ENCODE peak calls at places on chromosomes 12 and 14, in nine cellular contexts. L is NCI-H460; D is mammary epithelial cell; J is activated T-cell treated with anti-CD3 and anti-CD28 coated beads, Interleukin-2, amount 50 U/mL, for 72 hours; N is cardiac muscle cell; S is AG09309; Z is T-helper 1 cell; P is naive thymus-derived CD8-positive, alpha-beta T cell; G is GOT3. Y is an unnamed sample.

GRCh38 chr12:82527165-82527780 is 159.4 kb upstream of the TMTC2 start:
- DNase-seq in L (peak; percentile 63), D (peak; percentile 41), J (peak; percentile 3), N (peak; percentile 83), S (peak; percentile 24), Z (no peak), P (peak; percentile 35), G (no peak), Y (peak; percentile 18)

GRCh38 chr12:87274594-87275245 is 754.5 kb downstream of the C12orf50 start:
- DNase-seq in L (peak; percentile 16), D (peak; percentile 7), J (no peak), N (peak; percentile 60), S (no peak), Z (no peak), P (no peak), G (no peak), Y (no peak)

GRCh38 chr12:124686885-124687694 is 119.7 kb upstream of the NCOR2 start:
- DNase-seq in L (no peak), D (peak; percentile 24), J (no peak), N (no peak), S (no peak), Z (no peak), P (peak; percentile 5), G (no peak), Y (peak; percentile 87)

GRCh38 chr12:71746983-71747611 is 7.6 kb upstream of the RAB21 start:
- DNase-seq in L (peak; percentile 66), D (peak; percentile 50), J (peak; percentile 26), N (peak; percentile 80), S (peak; percentile 46), Z (peak; percentile 28), P (peak; percentile 70), G (no peak), Y (peak; percentile 43)

GRCh38 chr14:73241481-73242165 is 4.3 kb downstream of the PAPLN start:
- DNase-seq in L (no peak), D (no peak), J (no peak), N (no peak), S (no peak), Z (no peak), P (no peak), G (no peak), Y (no peak)

GRCh38 chr14:64910847-64911495 is 3.3 kb upstream of the CHURC1 start:
- DNase-seq in L (peak; percentile 40), D (no peak), J (no peak), N (peak; percentile 55), S (no peak), Z (no peak), P (no peak), G (no peak), Y (no peak)

GRCh38 chr14:89990218-89990617 is 34.5 kb downstream of the TDP1 start:
- DNase-seq in L (no peak), D (no peak), J (no peak), N (no peak), S (no peak), Z (no peak), P (no peak), G (no peak), Y (no peak)

GRCh38 chr12:106981781-106982180 is 5.2 kb downstream of the MTERF2 start:
- DNase-seq in L (no peak), D (no peak), J (no peak), N (peak; percentile 77), S (no peak), Z (no peak), P (no peak), G (no peak), Y (no peak)

GRCh38 chr14:24074625-24075484 is 3.5 kb downstream of the CPNE6 start:
- DNase-seq in L (no peak), D (no peak), J (no peak), N (no peak), S (no peak), Z (no peak), P (no peak), G (no peak), Y (no peak)

GRCh38 chr14:74468513-74468912 is 24.6 kb downstream of the NPC2 start:
- DNase-seq in L (no peak), D (no peak), J (no peak), N (no peak), S (no peak), Z (no peak), P (no peak), G (no peak), Y (no peak)

GRCh38 chr12:117863004-117863709 is 105.6 kb downstream of the KSR2 start:
- DNase-seq in L (no peak), D (peak; percentile 51), J (no peak), N (no peak), S (peak; percentile 63), Z (no peak), P (no peak), G (no peak), Y (no peak)

GRCh38 chr12:124567035-124567672 is at the start of gene NCOR2:
- DNase-seq in L (no peak), D (no peak), J (peak; percentile 56), N (no peak), S (no peak), Z (peak; percentile 40), P (peak; percentile 66), G (no peak), Y (peak; percentile 76)

GRCh38 chr12:112381421-112381897 is 772 bp downstream of the HECTD4 start:
- DNase-seq in L (no peak), D (peak; percentile 31), J (peak; percentile 52), N (no peak), S (no peak), Z (peak; percentile 31), P (peak; percentile 25), G (no peak), Y (peak; percentile 42)

GRCh38 chr14:77053046-77053841 is 24.7 kb upstream of the IRF2BPL start:
- DNase-seq in L (peak; percentile 48), D (no peak), J (peak; percentile 82), N (peak; percentile 90), S (no peak), Z (peak; percentile 63), P (peak; percentile 83), G (no peak), Y (peak; percentile 86)

GRCh38 chr14:60653388-60653690 is 4.1 kb upstream of the SIX1 start:
- DNase-seq in L (no peak), D (no peak), J (peak; percentile 2), N (no peak), S (no peak), Z (no peak), P (no peak), G (no peak), Y (no peak)

GRCh38 chr12:47650469-47650868 is 55.4 kb downstream of the RPAP3 start:
- DNase-seq in L (no peak), D (no peak), J (no peak), N (no peak), S (no peak), Z (no peak), P (no peak), G (no peak), Y (no peak)

GRCh38 chr14:66017960-66018359 is 468.2 kb upstream of the CCDC196 start:
- DNase-seq in L (no peak), D (no peak), J (no peak), N (no peak), S (no peak), Z (no peak), P (no peak), G (no peak), Y (no peak)

GRCh38 chr14:51677276-51677675 is 25.6 kb downstream of the FRMD6 start:
- DNase-seq in L (no peak), D (no peak), J (no peak), N (peak; percentile 78), S (no peak), Z (no peak), P (no peak), G (no peak), Y (no peak)

GRCh38 chr12:70849265-70849960 is 71.1 kb downstream of the PTPRR start:
- DNase-seq in L (peak; percentile 7), D (peak; percentile 8), J (no peak), N (peak; percentile 90), S (no peak), Z (no peak), P (no peak), G (no peak), Y (no peak)

GRCh38 chr14:56488306-56488705 is 91.3 kb upstream of the TMEM260 start:
- DNase-seq in L (no peak), D (peak; percentile 1), J (no peak), N (no peak), S (no peak), Z (no peak), P (no peak), G (no peak), Y (no peak)

GRCh38 chr14:60565211-60565610 is 56.3 kb downstream of the SIX6 start:
- DNase-seq in L (no peak), D (peak; percentile 45), J (no peak), N (peak; percentile 81), S (peak; percentile 76), Z (no peak), P (no peak), G (no peak), Y (no peak)

GRCh38 chr14:63474844-63475243 is 68.3 kb downstream of the PPP2R5E start:
- DNase-seq in L (no peak), D (no peak), J (no peak), N (no peak), S (no peak), Z (no peak), P (no peak), G (no peak), Y (no peak)

GRCh38 chr12:74339211-74339610 is 198.4 kb upstream of the ATXN7L3B start:
- DNase-seq in L (no peak), D (no peak), J (no peak), N (no peak), S (no peak), Z (no peak), P (no peak), G (no peak), Y (no peak)

GRCh38 chr12:30754383-30754749 is 385 bp downstream of the CAPRIN2 start:
- DNase-seq in L (no peak), D (no peak), J (no peak), N (no peak), S (no peak), Z (no peak), P (no peak), G (no peak), Y (no peak)

GRCh38 chr12:28383368-28383767 is 193.1 kb downstream of the CCDC91 start:
- DNase-seq in L (no peak), D (no peak), J (no peak), N (no peak), S (no peak), Z (no peak), P (no peak), G (no peak), Y (no peak)

GRCh38 chr12:79935624-79936040 is 735 bp upstream of the PPP1R12A start:
- DNase-seq in L (no peak), D (peak; percentile 32), J (no peak), N (no peak), S (no peak), Z (no peak), P (no peak), G (no peak), Y (no peak)

GRCh38 chr14:41749425-41749824 is 142.7 kb downstream of the LRFN5 start:
- DNase-seq in L (peak; percentile 25), D (no peak), J (no peak), N (peak; percentile 36), S (no peak), Z (no peak), P (peak; percentile 49), G (no peak), Y (peak; percentile 9)

GRCh38 chr14:39483682-39484081 is 51.4 kb upstream of the FBXO33 start:
- DNase-seq in L (no peak), D (no peak), J (no peak), N (no peak), S (no peak), Z (no peak), P (no peak), G (no peak), Y (no peak)

GRCh38 chr14:70188292-70188607 is 501 bp downstream of the SLC8A3 start:
- DNase-seq in L (no peak), D (no peak), J (peak; percentile 39), N (peak; percentile 9), S (no peak), Z (no peak), P (no peak), G (no peak), Y (no peak)

GRCh38 chr12:121388421-121388981 is 11.4 kb upstream of the RNF34 start:
- DNase-seq in L (no peak), D (peak; percentile 85), J (peak; percentile 19), N (peak; percentile 60), S (peak; percentile 43), Z (no peak), P (no peak), G (no peak), Y (no peak)

GRCh38 chr14:105135700-105136395 is 32.7 kb downstream of the JAG2 start:
- DNase-seq in L (no peak), D (no peak), J (no peak), N (no peak), S (no peak), Z (no peak), P (no peak), G (no peak), Y (no peak)

Y was measured in DND-41.